ENCODE peak calls at places on chromosomes 5 and 9, in seven cellular contexts. Y is ovary, T is neuronal stem cell, U is kidney, X is tibial artery, S is neural progenitor cell, W is heart left ventricle. M is an unnamed sample. For H3K9me3, the result is how much of the 10 kb centered on the place peaks cover.

GRCh38 chr9:6771722-6772121 is 13.9 kb downstream of the KDM4C start:
- DNase-seq in Y (no peak), T (no peak), U (no peak), X (no peak), S (no peak), W (no peak), M (no peak)

GRCh38 chr9:115850548-115851304 is 302.9 kb upstream of the PAPPA start:
- DNase-seq in Y (no peak), T (no peak), U (no peak), X (no peak), S (no peak), W (no peak), M (no peak)

GRCh38 chr5:61802456-61802855 is 470.4 kb downstream of the ZSWIM6 start:
- DNase-seq in Y (no peak), T (no peak), U (no peak), X (no peak), S (no peak), W (no peak), M (no peak)

GRCh38 chr9:69768716-69769115 is 8.9 kb upstream of the PTAR1 start:
- DNase-seq in Y (no peak), T (no peak), U (no peak), X (no peak), S (no peak), W (no peak), M (peak)

GRCh38 chr9:21994526-21994995 is at the start of gene CDKN2B-AS1:
- DNase-seq in Y (peak), T (no peak), U (peak), X (no peak), S (peak), W (peak), M (peak)

GRCh38 chr5:32545102-32545847 is 40.1 kb upstream of the SUB1 start:
- DNase-seq in Y (no peak), T (no peak), U (no peak), X (no peak), S (no peak), W (no peak), M (no peak)

GRCh38 chr9:1098551-1098950 is 48.4 kb downstream of the DMRT2 start:
- DNase-seq in Y (no peak), T (no peak), U (no peak), X (no peak), S (no peak), W (no peak), M (no peak)

GRCh38 chr5:82817897-82818676 is 259.1 kb downstream of the TMEM167A start:
- DNase-seq in Y (no peak), T (no peak), U (no peak), X (no peak), S (no peak), W (no peak), M (no peak)

GRCh38 chr5:154358410-154359221 is 87.2 kb upstream of the SAP30L start:
- DNase-seq in Y (peak), T (no peak), U (no peak), X (no peak), S (no peak), W (no peak), M (no peak)

GRCh38 chr5:176693477-176693851 is 46.2 kb downstream of the TSPAN17 start:
- DNase-seq in Y (no peak), T (no peak), U (peak), X (no peak), S (no peak), W (no peak), M (no peak)

GRCh38 chr5:173413476-173413982 is 85.3 kb upstream of the STC2 start:
- DNase-seq in Y (no peak), T (no peak), U (no peak), X (no peak), S (no peak), W (no peak), M (no peak)

GRCh38 chr5:59218424-59219045 is 635.7 kb downstream of the RAB3C start:
- DNase-seq in Y (no peak), T (no peak), U (no peak), X (no peak), S (no peak), W (no peak), M (no peak)

GRCh38 chr5:173891367-173891766 is 3.2 kb downstream of the CPEB4 start:
- DNase-seq in Y (no peak), T (no peak), U (no peak), X (no peak), S (no peak), W (no peak), M (no peak)

GRCh38 chr9:82170871-82171270 is 182.3 kb downstream of the SPATA31D1 start:
- DNase-seq in Y (no peak), T (no peak), U (no peak), X (no peak), S (no peak), W (no peak), M (no peak)

GRCh38 chr5:96962540-96962991 is 26.7 kb downstream of the LNPEP start:
- DNase-seq in Y (no peak), T (no peak), U (no peak), X (no peak), S (no peak), W (no peak), M (no peak)

GRCh38 chr5:134020188-134020587 is 15.4 kb upstream of the VDAC1 start:
- DNase-seq in Y (no peak), T (no peak), U (no peak), X (no peak), S (no peak), W (no peak), M (no peak)

GRCh38 chr9:94796687-94797086 is 70.2 kb downstream of the AOPEP start:
- DNase-seq in Y (no peak), T (no peak), U (no peak), X (no peak), S (no peak), W (no peak), M (no peak)

GRCh38 chr5:116256717-116257116 is 171.9 kb downstream of the COMMD10 start:
- DNase-seq in Y (no peak), T (no peak), U (no peak), X (no peak), S (no peak), W (no peak), M (no peak)

GRCh38 chr9:91395553-91396470 is 27.8 kb downstream of the NFIL3 start:
- DNase-seq in Y (no peak), T (no peak), U (no peak), X (no peak), S (no peak), W (no peak), M (peak)

GRCh38 chr9:2039294-2040180 is 24.4 kb downstream of the SMARCA2 start:
- DNase-seq in Y (peak), T (no peak), U (no peak), X (no peak), S (no peak), W (peak), M (no peak)

GRCh38 chr9:112233769-112234168 is 58.7 kb upstream of the SUSD1 start:
- DNase-seq in Y (no peak), T (no peak), U (no peak), X (no peak), S (no peak), W (no peak), M (peak)

GRCh38 chr5:135185461-135186075 is 151.5 kb upstream of the PITX1 start:
- DNase-seq in Y (no peak), T (no peak), U (no peak), X (no peak), S (no peak), W (no peak), M (peak)
- H3K9me3 ChIP-seq in Y (under half), T (under half), U (under half), X (under half), S (under half), W (under half), M (under half)

DNA sequence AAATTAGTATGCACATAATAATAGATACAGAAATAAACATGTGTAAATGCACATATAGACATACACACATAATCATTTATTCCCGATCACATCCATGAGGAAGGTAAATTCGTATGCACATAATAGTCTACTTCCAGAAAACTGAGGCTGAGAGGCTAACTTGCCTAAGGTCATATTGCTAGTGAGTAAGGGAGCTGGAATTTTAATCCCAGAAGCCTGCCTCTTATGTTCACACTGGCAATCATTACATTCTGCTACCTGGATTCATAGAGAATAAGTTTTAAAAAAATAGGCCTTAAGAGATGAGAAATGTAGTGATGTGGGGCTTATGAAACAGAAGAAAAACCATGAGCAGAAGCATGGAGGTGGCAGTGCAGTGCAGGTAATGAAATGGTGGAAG is 716.3 kb downstream of the BRINP1 start:
- DNase-seq in Y (no peak), T (no peak), U (no peak), X (no peak), S (no peak), W (no peak), M (no peak)
- H3K9me3 ChIP-seq in Y (under half), T (under half), U (under half), X (under half), S (under half), W (under half), M (under half)

DNA sequence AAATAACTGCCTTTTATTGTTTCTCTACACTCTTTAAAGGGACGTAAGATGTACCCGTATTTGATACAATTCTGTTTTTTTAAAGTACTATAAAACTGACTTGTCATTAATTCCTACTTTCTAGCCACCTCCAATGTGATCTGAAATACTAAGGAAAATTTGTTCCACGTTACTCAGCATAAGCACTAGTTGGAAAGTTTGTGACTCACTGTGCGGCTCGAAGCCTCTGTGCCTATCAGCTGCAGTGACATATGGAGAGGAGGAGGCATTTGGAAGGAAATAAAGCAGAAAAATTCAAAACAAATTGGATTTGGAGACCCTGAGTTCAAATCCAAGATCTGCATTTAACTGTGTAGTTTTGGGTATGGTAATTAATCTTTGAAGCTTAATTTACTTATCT is 339.4 kb downstream of the BRINP1 start:
- DNase-seq in Y (no peak), T (no peak), U (no peak), X (no peak), S (no peak), W (no peak), M (no peak)
- H3K9me3 ChIP-seq in Y (under half), T (under half), U (under half), X (under half), S (under half), W (under half), M (under half)

DNA sequence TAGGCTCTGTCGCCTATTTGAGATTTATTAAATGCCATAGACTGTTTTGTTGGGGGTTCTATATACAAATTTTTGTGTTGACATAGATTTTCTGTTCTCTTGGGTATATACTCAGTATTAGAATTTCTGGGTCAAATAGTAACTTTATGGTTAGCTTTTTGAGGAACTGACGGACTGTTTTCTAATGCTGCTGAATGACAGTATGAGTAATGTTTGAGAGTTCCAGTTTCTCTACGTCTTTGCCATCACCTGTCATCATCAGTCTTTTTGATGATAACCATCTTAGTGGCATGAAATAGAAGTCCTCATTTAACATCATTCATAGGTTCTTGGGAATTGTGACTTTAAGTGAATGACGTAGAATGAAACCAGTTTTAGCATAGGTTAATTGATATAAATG is 60.1 kb downstream of the CCDC171 start:
- DNase-seq in Y (no peak), T (no peak), U (no peak), X (no peak), S (no peak), W (no peak), M (no peak)
- H3K9me3 ChIP-seq in Y (under half), T (under half), U (under half), X (under half), S (under half), W (under half), M (under half)

DNA sequence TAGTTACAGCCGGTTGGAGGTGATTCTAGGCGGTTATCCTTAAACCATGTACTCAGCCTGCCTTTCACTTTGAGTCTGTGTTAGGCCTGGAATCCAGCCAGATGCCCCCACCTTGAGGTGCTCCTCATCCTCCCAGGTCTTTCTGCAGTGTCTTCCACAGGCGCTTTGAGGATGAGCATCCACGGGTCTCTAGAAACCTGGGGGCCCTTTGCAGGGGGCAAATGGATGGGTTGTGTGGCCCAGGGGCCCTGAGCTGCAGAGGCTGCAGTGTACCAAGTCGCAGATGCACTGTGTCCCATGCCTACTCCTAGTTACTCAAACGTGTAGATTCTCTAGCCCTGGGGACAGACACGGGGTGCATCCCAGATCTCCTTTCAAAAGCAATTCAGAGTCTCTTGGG is 242.1 kb upstream of the IRX1 start:
- DNase-seq in Y (no peak), T (no peak), U (no peak), X (peak), S (no peak), W (no peak), M (no peak)
- H3K9me3 ChIP-seq in Y (under half), T (under half), U (under half), X (under half), S (under half), W (under half), M (under half)

GRCh38 chr9:29129763-29130162 is 1556.5 kb upstream of the C9orf72 start:
- DNase-seq in Y (no peak), T (peak), U (no peak), X (no peak), S (peak), W (no peak), M (no peak)

DNA sequence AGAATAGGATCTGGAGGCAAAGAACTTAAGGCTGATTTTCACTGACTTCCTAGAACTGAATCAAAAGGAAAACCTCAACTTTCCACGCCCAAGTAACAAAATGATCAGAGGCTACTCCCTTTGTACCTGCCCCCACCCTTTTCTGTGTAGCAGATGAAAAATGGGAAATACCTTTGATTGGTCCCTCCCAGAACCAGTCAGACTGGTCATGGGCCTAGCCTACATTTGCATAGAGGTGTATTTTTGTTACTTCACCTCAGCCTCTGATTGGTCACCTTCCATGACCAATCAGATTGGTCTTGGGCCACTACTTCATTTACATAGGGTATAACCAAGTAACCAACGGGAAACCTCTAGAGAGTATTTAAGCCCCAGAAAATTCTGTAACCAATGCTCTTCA is 1553.5 kb upstream of the C9orf72 start:
- DNase-seq in Y (no peak), T (no peak), U (no peak), X (no peak), S (no peak), W (no peak), M (no peak)
- H3K9me3 ChIP-seq in Y (under half), T (under half), U (under half), X (under half), S (under half), W (under half), M (under half)

DNA sequence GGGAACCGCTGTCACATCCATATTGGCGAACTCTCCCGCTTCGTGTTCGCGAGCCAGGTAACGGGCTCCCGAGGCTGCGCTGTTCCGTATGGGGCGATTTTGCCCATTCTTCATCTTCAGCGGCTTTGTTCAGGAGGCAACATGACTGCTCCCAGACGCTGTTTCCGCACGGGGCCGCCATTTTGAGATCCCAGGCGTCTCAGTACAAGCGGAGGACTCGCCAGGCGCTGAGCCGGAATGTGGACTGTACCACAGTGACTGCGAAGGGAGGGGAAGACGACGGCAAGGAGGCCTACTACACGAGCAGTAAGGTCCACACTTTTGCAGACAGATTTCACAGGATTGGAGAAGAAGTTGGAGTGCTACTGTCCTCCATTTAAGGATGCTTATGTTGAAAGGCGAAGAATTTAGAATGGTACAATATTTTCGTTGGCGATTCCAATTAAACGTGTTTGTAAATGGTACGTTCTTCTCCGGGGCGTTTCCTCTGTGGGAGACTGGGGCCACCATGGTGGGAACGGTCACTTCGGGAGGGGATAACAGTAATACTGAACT is 41.6 kb upstream of the ZNF300 start:
- DNase-seq in Y (peak), T (no peak), U (peak), X (peak), S (no peak), W (peak), M (peak)
- H3K9me3 ChIP-seq in Y (under half), T (under half), U (under half), X (half or more), S (under half), W (half or more), M (under half)

GRCh38 chr9:135120249-135120648 is 32.8 kb downstream of the OLFM1 start:
- DNase-seq in Y (no peak), T (no peak), U (peak), X (no peak), S (no peak), W (no peak), M (no peak)

GRCh38 chr9:135122316-135122715 is 34.8 kb downstream of the OLFM1 start:
- DNase-seq in Y (no peak), T (no peak), U (no peak), X (no peak), S (no peak), W (no peak), M (no peak)

GRCh38 chr9:135123735-135124134 is 36.3 kb downstream of the OLFM1 start:
- DNase-seq in Y (no peak), T (no peak), U (no peak), X (no peak), S (no peak), W (no peak), M (no peak)

GRCh38 chr9:135126480-135127187 is 39.2 kb downstream of the OLFM1 start:
- DNase-seq in Y (no peak), T (no peak), U (no peak), X (peak), S (no peak), W (no peak), M (peak)

GRCh38 chr9:135123145-135123544 is 35.7 kb downstream of the OLFM1 start:
- DNase-seq in Y (no peak), T (no peak), U (no peak), X (no peak), S (no peak), W (no peak), M (no peak)
- H3K9me3 ChIP-seq in Y (under half), T (under half), U (under half), X (under half), S (under half), W (under half), M (under half)

M was measured in osteoblast.